ENCODE peak calls at places on chromosomes 7 and 10, in six cellular contexts. B is suprapubic skin, T is A549, E is psoas muscle, P is hepatocyte, V is body of pancreas. F is an unnamed sample. For H3K4me1, the result is how much of the 10 kb centered on the place peaks cover.

GRCh38 chr10:51892965-51893658 is 193.7 kb upstream of the CSTF2T start:
- DNase-seq in T (peak), E (no peak), V (peak), P (no peak), B (no peak), F (no peak)

GRCh38 chr7:128380807-128381130 is 19.3 kb upstream of the PRRT4 start:
- DNase-seq in V (no peak), T (no peak), E (no peak), B (no peak), P (no peak), F (peak)

GRCh38 chr10:74174533-74174932 is 23.5 kb downstream of the ADK start:
- DNase-seq in T (no peak), E (no peak), P (peak), V (no peak), B (no peak), F (no peak)

GRCh38 chr10:7532723-7533498 is 122.1 kb upstream of the SFMBT2 start:
- DNase-seq in V (no peak), P (no peak), B (peak), T (no peak), E (no peak), F (no peak)

GRCh38 chr10:89793649-89794254 is 92.4 kb downstream of the KIF20B start:
- DNase-seq in P (peak), V (peak), T (peak), B (no peak), E (no peak), F (peak)

GRCh38 chr7:127782550-127783266 is 130.7 kb downstream of the SND1 start:
- DNase-seq in T (no peak), P (no peak), V (no peak), E (no peak), B (no peak), F (no peak)

GRCh38 chr10:124992462-124993344 is 50.8 kb downstream of the ZRANB1 start:
- DNase-seq in P (peak), V (peak), T (no peak), E (peak), B (no peak), F (peak)

GRCh38 chr7:158560386-158560785 is 27.2 kb downstream of the PTPRN2 start:
- DNase-seq in T (no peak), E (no peak), B (no peak), P (no peak), V (no peak), F (no peak)

GRCh38 chr7:76074972-76075370 is 27.1 kb downstream of the MDH2 start:
- DNase-seq in E (no peak), T (no peak), P (no peak), V (no peak), B (no peak), F (no peak)

GRCh38 chr10:99993994-99994689 is 15.6 kb downstream of the DNMBP start:
- DNase-seq in T (no peak), V (peak), B (peak), E (peak), P (peak), F (peak)

GRCh38 chr10:35316346-35316967 is 19.9 kb upstream of the CCNY start:
- DNase-seq in E (no peak), T (no peak), P (no peak), B (no peak), V (no peak), F (no peak)

GRCh38 chr7:75995052-75995471 is 667 bp upstream of the TMEM120A start:
- DNase-seq in V (no peak), B (no peak), E (no peak), P (no peak), T (no peak), F (no peak)

GRCh38 chr10:16441106-16441850 is 4.5 kb downstream of the PTER start:
- DNase-seq in V (no peak), P (no peak), E (no peak), T (no peak), B (no peak), F (no peak)

GRCh38 chr10:16436758-16437539 is at the start of gene PTER:
- DNase-seq in E (peak), V (peak), T (peak), P (peak), B (peak), F (peak)

GRCh38 chr10:16440396-16441105 is 3.7 kb downstream of the PTER start:
- DNase-seq in P (peak), T (no peak), V (peak), E (no peak), B (no peak), F (no peak)

GRCh38 chr10:16437540-16437894 is 707 bp downstream of the PTER start:
- DNase-seq in V (no peak), P (no peak), E (no peak), B (no peak), T (no peak), F (no peak)

DNA sequence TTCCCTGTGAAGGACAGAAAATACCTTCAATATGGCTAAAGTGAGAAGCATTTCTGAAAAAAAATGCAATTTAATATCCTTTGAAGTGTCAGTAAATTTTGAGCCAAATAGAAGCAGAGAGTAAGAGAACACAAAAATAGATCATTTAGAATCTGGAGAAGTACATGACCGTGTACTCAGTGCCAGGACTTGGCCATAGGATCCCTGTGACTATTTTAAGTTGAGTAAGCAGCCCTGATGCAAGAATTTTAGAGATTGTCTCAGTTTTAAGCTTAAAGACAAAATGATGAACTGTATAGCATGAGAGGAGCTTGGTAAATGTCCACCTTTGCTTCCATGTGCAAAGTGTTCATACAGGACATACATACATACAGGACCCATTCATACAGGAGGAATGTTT is 2.5 kb downstream of the PTER start:
- DNase-seq in T (no peak), V (no peak), P (no peak), B (no peak), E (no peak), F (no peak)
- H3K4me3 ChIP-seq in T (no peak), V (no peak), P (no peak), B (no peak), E (peak), F (no peak)

DNA sequence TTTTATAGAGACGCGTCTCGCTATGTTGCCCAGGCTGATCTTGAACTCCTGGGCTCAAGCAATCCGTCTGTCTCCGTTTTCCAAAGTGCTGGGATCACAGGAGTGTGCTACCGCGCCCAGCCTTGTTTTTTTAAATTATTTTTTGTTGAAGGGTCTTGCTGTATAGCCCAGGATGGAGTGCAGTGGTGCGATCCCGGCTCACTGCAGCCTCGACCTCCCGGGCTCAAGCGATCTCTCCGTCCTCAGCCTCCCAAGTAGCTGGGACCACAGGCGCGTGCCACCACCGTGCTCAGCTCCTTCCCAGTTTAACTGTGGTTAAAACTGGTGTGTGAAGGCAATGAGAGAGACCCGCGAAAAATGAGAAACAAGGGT is 11.0 kb upstream of the HNRNPF start:
- DNase-seq in P (no peak), T (no peak), E (no peak), B (no peak), V (no peak), F (no peak)
- H3K4me1 ChIP-seq in P (under half), T (under half), E (under half), B (under half), V (under half), F (under half)

GRCh38 chr10:80168111-80168511 is 35.6 kb downstream of the PLAC9 start:
- DNase-seq in B (no peak), V (no peak), E (peak), P (no peak), T (no peak), F (peak)
- H3K27ac ChIP-seq in B (no peak), V (no peak), E (peak), P (no peak), T (no peak), F (peak)

GRCh38 chr10:96089670-96090462 is 40.2 kb upstream of the ZNF518A start:
- DNase-seq in T (peak), P (no peak), V (peak), B (peak), E (peak), F (peak)

GRCh38 chr10:96090463-96090800 is 39.7 kb upstream of the ZNF518A start:
- DNase-seq in P (no peak), V (no peak), B (no peak), T (no peak), E (no peak), F (no peak)

GRCh38 chr10:96093948-96094347 is 36.1 kb upstream of the ZNF518A start:
- DNase-seq in E (no peak), B (no peak), T (no peak), P (peak), V (no peak), F (no peak)

GRCh38 chr10:96092999-96093767 is 36.9 kb upstream of the ZNF518A start:
- DNase-seq in B (no peak), E (no peak), P (no peak), V (no peak), T (no peak), F (no peak)

DNA sequence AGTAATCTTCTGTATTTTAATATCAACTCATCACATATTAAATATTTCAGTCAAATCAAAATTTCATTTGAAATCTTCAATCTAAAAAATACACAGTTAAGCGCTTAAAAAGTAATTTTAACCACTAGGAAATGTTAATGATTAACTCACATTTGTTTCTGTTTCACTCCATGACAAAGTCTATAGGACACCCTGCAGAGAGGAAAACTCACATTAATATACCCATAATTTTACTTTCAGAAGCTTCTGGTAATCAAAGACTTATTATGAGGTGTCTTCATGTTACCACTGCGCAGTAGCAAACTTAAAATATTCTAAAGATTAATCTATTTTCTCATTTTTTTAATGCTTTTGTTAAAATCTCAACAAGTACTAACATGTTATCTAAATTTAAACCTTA is 41.0 kb upstream of the ZNF518A start:
- DNase-seq in V (no peak), T (peak), B (no peak), E (no peak), P (no peak), F (no peak)
- H3K4me3 ChIP-seq in V (peak), T (peak), B (peak), E (peak), P (no peak), F (peak)

GRCh38 chr10:28798964-28799363 is 121.6 kb downstream of the BAMBI start:
- DNase-seq in V (no peak), B (no peak), T (no peak), E (no peak), P (no peak), F (no peak)
- H3K4me1 ChIP-seq in V (under half), B (under half), T (under half), E (under half), P (under half), F (under half)

DNA sequence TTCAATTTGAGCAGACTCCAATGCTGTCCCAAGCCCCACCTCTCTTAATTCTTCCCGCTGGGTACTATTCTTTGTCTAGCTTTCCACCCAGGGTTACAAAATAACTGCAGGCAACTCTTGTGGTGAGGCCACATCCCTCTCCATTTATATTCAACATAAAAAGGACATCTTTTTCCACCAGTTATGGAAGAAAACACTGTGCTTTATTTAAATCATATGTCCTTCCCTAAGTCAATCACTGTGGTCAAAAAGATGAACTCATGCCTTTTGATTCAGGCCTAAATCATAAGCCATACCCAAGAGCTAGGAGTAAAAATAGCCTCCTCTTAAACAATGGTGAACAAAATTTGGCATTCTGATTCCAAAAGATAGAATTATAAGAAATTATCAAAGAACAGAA is 386.0 kb downstream of the SEMA3D start:
- DNase-seq in V (no peak), E (no peak), P (no peak), T (no peak), B (no peak), F (no peak)
- H3K27ac ChIP-seq in V (no peak), E (no peak), P (no peak), T (no peak), B (no peak), F (no peak)

GRCh38 chr10:97684866-97685394 is 2.1 kb downstream of the AVPI1 start:
- DNase-seq in P (no peak), E (no peak), V (no peak), B (no peak), T (no peak), F (no peak)
- H3K4me3 ChIP-seq in P (peak), E (peak), V (no peak), B (peak), T (peak), F (no peak)